ENCODE peak calls at places on chromosomes 12 and 14, in seven cellular contexts. C, J, I, L, N, R and Y are unnamed samples.
A peak's percentile ranks its signal among the peaks of the same experiment; 100 is the strongest.

GRCh38 chr12:128387811-128388422 is 120.9 kb downstream of the TMEM132C start:
- DNase-seq in C (no peak), J (peak; percentile 10), I (no peak), L (peak; percentile 65), N (peak; percentile 55), R (peak; percentile 81), Y (no peak)

GRCh38 chr14:96038558-96038919 is 623 bp upstream of the C14orf132 start:
- DNase-seq in C (no peak), J (no peak), I (no peak), L (no peak), N (no peak), R (peak; percentile 38), Y (no peak)

GRCh38 chr14:68292467-68293334 is 473.1 kb downstream of the RAD51B start:
- DNase-seq in C (no peak), J (peak; percentile 32), I (no peak), L (no peak), N (no peak), R (no peak), Y (peak; percentile 39)

GRCh38 chr12:18932715-18933114 is 194.8 kb downstream of the CAPZA3 start:
- DNase-seq in C (peak; percentile 44), J (peak; percentile 10), I (no peak), L (no peak), N (no peak), R (no peak), Y (no peak)

GRCh38 chr12:26723379-26724308 is 109.3 kb downstream of the ITPR2 start:
- DNase-seq in C (peak; percentile 78), J (peak; percentile 76), I (peak; percentile 35), L (peak; percentile 58), N (no peak), R (no peak), Y (no peak)

GRCh38 chr14:75720828-75721227 is 59.8 kb downstream of the TTLL5 start:
- DNase-seq in C (no peak), J (peak; percentile 91), I (peak; percentile 68), L (no peak), N (peak; percentile 66), R (no peak), Y (no peak)

GRCh38 chr12:25975682-25976081 is 17.2 kb downstream of the RASSF8 start:
- DNase-seq in C (no peak), J (no peak), I (no peak), L (no peak), N (no peak), R (no peak), Y (no peak)

GRCh38 chr14:68784995-68785816 is 7.7 kb downstream of the ZFP36L1 start:
- DNase-seq in C (peak; percentile 86), J (peak; percentile 74), I (no peak), L (peak; percentile 87), N (no peak), R (no peak), Y (no peak)

GRCh38 chr12:98594050-98594853 is 766 bp downstream of the SLC25A3 start:
- DNase-seq in C (no peak), J (peak; percentile 29), I (peak; percentile 50), L (peak; percentile 14), N (peak; percentile 52), R (peak; percentile 56), Y (no peak)

GRCh38 chr12:58668831-58669230 is 251.5 kb downstream of the LRIG3 start:
- DNase-seq in C (peak; percentile 39), J (no peak), I (no peak), L (no peak), N (no peak), R (no peak), Y (no peak)

GRCh38 chr12:25121916-25122315 is 73.0 kb downstream of the DNAI7 start:
- DNase-seq in C (peak; percentile 55), J (no peak), I (no peak), L (no peak), N (no peak), R (no peak), Y (no peak)

GRCh38 chr14:79629891-79630560 is 581.3 kb downstream of the DIO2 start:
- DNase-seq in C (peak; percentile 13), J (peak; percentile 9), I (no peak), L (no peak), N (no peak), R (no peak), Y (no peak)

GRCh38 chr14:74938873-74939495 is 15.9 kb upstream of the RPS6KL1 start:
- DNase-seq in C (no peak), J (no peak), I (no peak), L (no peak), N (no peak), R (no peak), Y (no peak)

GRCh38 chr14:55240526-55241178 is 30.6 kb upstream of the FBXO34 start:
- DNase-seq in C (peak; percentile 89), J (peak; percentile 44), I (no peak), L (no peak), N (no peak), R (peak; percentile 73), Y (no peak)

GRCh38 chr12:27236498-27236897 is 7.6 kb upstream of the STK38L start:
- DNase-seq in C (peak; percentile 50), J (peak; percentile 25), I (no peak), L (peak; percentile 58), N (no peak), R (no peak), Y (no peak)

GRCh38 chr12:45728625-45729232 is 777 bp upstream of the ARID2 start:
- DNase-seq in C (peak; percentile 96), J (peak; percentile 99), I (peak; percentile 95), L (peak; percentile 93), N (peak; percentile 95), R (peak; percentile 99), Y (peak; percentile 89)

GRCh38 chr12:112375105-112375504 is 7.1 kb downstream of the HECTD4 start:
- DNase-seq in C (no peak), J (no peak), I (no peak), L (peak; percentile 87), N (no peak), R (no peak), Y (no peak)

GRCh38 chr12:6374028-6374780 is 1.2 kb downstream of the SCNN1A start:
- DNase-seq in C (no peak), J (no peak), I (peak; percentile 18), L (no peak), N (no peak), R (no peak), Y (no peak)

GRCh38 chr12:116087962-116088361 is 189.5 kb downstream of the MED13L start:
- DNase-seq in C (no peak), J (no peak), I (no peak), L (no peak), N (no peak), R (no peak), Y (no peak)

GRCh38 chr12:122979908-122980191 is 631 bp upstream of the ARL6IP4 start:
- DNase-seq in C (no peak), J (no peak), I (no peak), L (no peak), N (no peak), R (peak; percentile 34), Y (no peak)

GRCh38 chr12:122981587-122982493 is 1.4 kb downstream of the ARL6IP4 start:
- DNase-seq in C (no peak), J (no peak), I (no peak), L (no peak), N (no peak), R (no peak), Y (no peak)

GRCh38 chr12:122982494-122982850 is 2.0 kb downstream of the ARL6IP4 start:
- DNase-seq in C (no peak), J (no peak), I (no peak), L (no peak), N (no peak), R (no peak), Y (no peak)

GRCh38 chr12:122980192-122981035 is at the start of gene ARL6IP4:
- DNase-seq in C (peak; percentile 54), J (peak; percentile 76), I (no peak), L (peak; percentile 67), N (peak; percentile 54), R (peak; percentile 80), Y (peak; percentile 68)

GRCh38 chr12:122981036-122981471 is 573 bp downstream of the ARL6IP4 start:
- DNase-seq in C (no peak), J (peak; percentile 23), I (no peak), L (peak; percentile 17), N (peak; percentile 50), R (peak; percentile 67), Y (no peak)
- H3K4me1 ChIP-seq in C (peaks cover 30% of the 10 kb centered on the region), J (peaks cover 14% of the 10 kb centered on the region), I (peaks cover 75% of the 10 kb centered on the region), L (peaks cover 27% of the 10 kb centered on the region), N (peaks cover 51% of the 10 kb centered on the region), R (peaks cover 14% of the 10 kb centered on the region), Y (peaks cover 72% of the 10 kb centered on the region)

DNA sequence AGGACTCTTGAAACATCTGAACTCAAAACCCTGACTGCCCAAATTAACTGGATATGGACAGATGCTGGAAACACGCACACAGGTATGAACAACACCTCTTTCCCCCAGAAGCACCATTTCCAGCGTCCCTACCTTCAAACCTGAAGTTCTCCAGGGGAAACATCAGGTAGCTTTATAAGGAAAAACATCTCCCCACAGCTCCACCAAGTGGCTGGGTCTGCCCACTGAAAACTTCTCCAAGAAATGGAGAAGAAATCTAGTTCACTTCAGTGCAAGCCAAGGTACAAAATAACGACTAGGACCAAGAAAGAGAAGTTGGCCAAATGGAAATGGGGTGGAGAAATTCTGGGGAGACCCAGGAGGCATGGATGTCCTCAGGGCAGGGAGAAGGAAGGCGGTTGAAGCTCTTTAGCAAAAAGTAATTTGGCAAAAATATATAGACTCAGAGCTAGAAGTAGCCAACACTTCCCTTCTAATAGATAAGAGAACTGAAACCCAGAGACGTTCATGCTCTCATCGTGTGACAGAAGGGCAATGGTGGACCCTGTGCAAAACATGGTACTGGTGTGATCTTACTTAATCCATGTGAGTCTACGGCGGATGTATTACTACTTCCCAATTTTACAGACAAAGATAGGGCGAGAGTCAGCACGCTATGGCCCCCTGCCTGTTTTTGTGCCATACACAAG is 10.5 kb upstream of the NUAK1 start:
- DNase-seq in C (peak; percentile 18), J (peak; percentile 38), I (no peak), L (peak; percentile 71), N (no peak), R (peak; percentile 33), Y (no peak)
- H3K27ac ChIP-seq in C (no peak overlapping the region), J (no peak overlapping the region), I (peak overlapping the region; percentile 51), L (no peak overlapping the region), N (no peak overlapping the region), R (no peak overlapping the region), Y (no peak overlapping the region)

GRCh38 chr12:53462935-53463334 is 11.0 kb downstream of the PCBP2 start:
- DNase-seq in C (no peak), J (no peak), I (no peak), L (no peak), N (no peak), R (no peak), Y (no peak)
- H3K36me3 ChIP-seq in C (peaks cover 84% of the 10 kb centered on the region), J (peaks cover 99% of the 10 kb centered on the region), I (peaks cover 99% of the 10 kb centered on the region), L (peaks cover 94% of the 10 kb centered on the region), N (no peaks in the 10 kb centered on the region), R (peaks cover 74% of the 10 kb centered on the region), Y (peaks cover 100% of the 10 kb centered on the region)

GRCh38 chr12:65334534-65334933 is 56.1 kb downstream of the MSRB3 start:
- DNase-seq in C (peak; percentile 32), J (no peak), I (no peak), L (no peak), N (no peak), R (no peak), Y (no peak)

GRCh38 chr12:65339161-65339560 is 60.7 kb downstream of the MSRB3 start:
- DNase-seq in C (no peak), J (no peak), I (no peak), L (peak; percentile 71), N (no peak), R (no peak), Y (no peak)

GRCh38 chr12:65333649-65334048 is 55.2 kb downstream of the MSRB3 start:
- DNase-seq in C (no peak), J (no peak), I (no peak), L (no peak), N (no peak), R (no peak), Y (no peak)

GRCh38 chr12:65331456-65331855 is 53.0 kb downstream of the MSRB3 start:
- DNase-seq in C (no peak), J (no peak), I (no peak), L (no peak), N (no peak), R (no peak), Y (no peak)

GRCh38 chr12:65335021-65335714 is 56.7 kb downstream of the MSRB3 start:
- DNase-seq in C (peak; percentile 95), J (peak; percentile 95), I (no peak), L (peak; percentile 60), N (no peak), R (no peak), Y (no peak)
- H3K4me1 ChIP-seq in C (peaks cover 10% of the 10 kb centered on the region), J (no peaks in the 10 kb centered on the region), I (peaks cover 4% of the 10 kb centered on the region), L (peaks cover 9% of the 10 kb centered on the region), N (no peaks in the 10 kb centered on the region), R (no peaks in the 10 kb centered on the region), Y (no peaks in the 10 kb centered on the region)